ENCODE peak calls at places on chromosomes 11 and 22, in nine cellular contexts. One of them, this sample, is unnamed.
A peak's percentile ranks its signal among the peaks of the same experiment; 100 is the strongest.

GRCh38 chr11:61111786-61112517 is 9.7 kb downstream of the CD5 start:
- DNase-seq in uterus: no peak
- DNase-seq in GM12865: peak; percentile 58
- DNase-seq in fibroblast of the aortic adventitia: no peak
- DNase-seq in prostate gland: no peak
- DNase-seq in RWPE2: no peak
- DNase-seq in adrenal gland: no peak
- DNase-seq in cardiac muscle cell: no peak
- DNase-seq in dorsolateral prefrontal cortex: no peak
- DNase-seq in this sample: no peak

GRCh38 chr11:115385211-115385610 is 119.0 kb downstream of the CADM1 start:
- DNase-seq in fibroblast of the aortic adventitia: no peak
- DNase-seq in GM12865: no peak
- DNase-seq in cardiac muscle cell: no peak
- DNase-seq in RWPE2: no peak
- DNase-seq in dorsolateral prefrontal cortex: no peak
- DNase-seq in adrenal gland: no peak
- DNase-seq in uterus: no peak
- DNase-seq in prostate gland: no peak
- DNase-seq in this sample: no peak

GRCh38 chr22:23251445-23252093 is 71.3 kb downstream of the BCR start:
- DNase-seq in cardiac muscle cell: no peak
- DNase-seq in uterus: no peak
- DNase-seq in GM12865: peak; percentile 19
- DNase-seq in prostate gland: no peak
- DNase-seq in RWPE2: no peak
- DNase-seq in adrenal gland: peak; percentile 63
- DNase-seq in fibroblast of the aortic adventitia: peak; percentile 41
- DNase-seq in dorsolateral prefrontal cortex: no peak
- DNase-seq in this sample: no peak

GRCh38 chr11:12179521-12179920 is 69.1 kb downstream of the MICAL2 start:
- DNase-seq in prostate gland: no peak
- DNase-seq in GM12865: no peak
- DNase-seq in uterus: no peak
- DNase-seq in adrenal gland: no peak
- DNase-seq in fibroblast of the aortic adventitia: no peak
- DNase-seq in RWPE2: no peak
- DNase-seq in cardiac muscle cell: no peak
- DNase-seq in dorsolateral prefrontal cortex: no peak
- DNase-seq in this sample: no peak

GRCh38 chr11:11574373-11574772 is 47.4 kb downstream of the GALNT18 start:
- DNase-seq in RWPE2: no peak
- DNase-seq in GM12865: no peak
- DNase-seq in uterus: no peak
- DNase-seq in fibroblast of the aortic adventitia: no peak
- DNase-seq in prostate gland: no peak
- DNase-seq in dorsolateral prefrontal cortex: no peak
- DNase-seq in adrenal gland: peak; percentile 50
- DNase-seq in cardiac muscle cell: no peak
- DNase-seq in this sample: no peak

GRCh38 chr11:17572791-17573460 is 25.9 kb downstream of the OTOG start:
- DNase-seq in uterus: no peak
- DNase-seq in GM12865: no peak
- DNase-seq in adrenal gland: no peak
- DNase-seq in fibroblast of the aortic adventitia: no peak
- DNase-seq in cardiac muscle cell: no peak
- DNase-seq in prostate gland: no peak
- DNase-seq in dorsolateral prefrontal cortex: no peak
- DNase-seq in RWPE2: no peak
- DNase-seq in this sample: no peak

GRCh38 chr11:44931466-44931865 is 19.2 kb downstream of the TP53I11 start:
- DNase-seq in adrenal gland: no peak
- DNase-seq in RWPE2: no peak
- DNase-seq in dorsolateral prefrontal cortex: no peak
- DNase-seq in GM12865: no peak
- DNase-seq in prostate gland: no peak
- DNase-seq in uterus: no peak
- DNase-seq in cardiac muscle cell: no peak
- DNase-seq in fibroblast of the aortic adventitia: no peak
- DNase-seq in this sample: no peak

GRCh38 chr11:58192229-58192628 is 3.4 kb downstream of the OR9Q2 start:
- DNase-seq in adrenal gland: no peak
- DNase-seq in RWPE2: no peak
- DNase-seq in uterus: no peak
- DNase-seq in cardiac muscle cell: no peak
- DNase-seq in prostate gland: no peak
- DNase-seq in GM12865: no peak
- DNase-seq in dorsolateral prefrontal cortex: no peak
- DNase-seq in fibroblast of the aortic adventitia: no peak
- DNase-seq in this sample: no peak

GRCh38 chr11:130315354-130315970 is 745 bp upstream of the ZBTB44 start:
- DNase-seq in GM12865: peak; percentile 58
- DNase-seq in cardiac muscle cell: peak; percentile 10
- DNase-seq in adrenal gland: peak; percentile 54
- DNase-seq in fibroblast of the aortic adventitia: no peak
- DNase-seq in RWPE2: no peak
- DNase-seq in prostate gland: peak; percentile 14
- DNase-seq in dorsolateral prefrontal cortex: no peak
- DNase-seq in uterus: peak; percentile 28
- DNase-seq in this sample: no peak

GRCh38 chr11:80587906-80588305 is 1147.1 kb upstream of the TENM4 start:
- DNase-seq in GM12865: no peak
- DNase-seq in uterus: no peak
- DNase-seq in RWPE2: no peak
- DNase-seq in dorsolateral prefrontal cortex: no peak
- DNase-seq in adrenal gland: no peak
- DNase-seq in prostate gland: peak; percentile 36
- DNase-seq in fibroblast of the aortic adventitia: no peak
- DNase-seq in cardiac muscle cell: no peak
- DNase-seq in this sample: no peak

GRCh38 chr11:97742717-97743116 is 1278.0 kb upstream of the CNTN5 start:
- DNase-seq in fibroblast of the aortic adventitia: peak; percentile 8
- DNase-seq in GM12865: no peak
- DNase-seq in prostate gland: no peak
- DNase-seq in dorsolateral prefrontal cortex: no peak
- DNase-seq in adrenal gland: no peak
- DNase-seq in cardiac muscle cell: peak; percentile 42
- DNase-seq in uterus: no peak
- DNase-seq in RWPE2: no peak
- DNase-seq in this sample: no peak

GRCh38 chr11:82902086-82902485 is 550 bp downstream of the DDIAS start:
- DNase-seq in GM12865: no peak
- DNase-seq in cardiac muscle cell: no peak
- DNase-seq in RWPE2: no peak
- DNase-seq in uterus: no peak
- DNase-seq in adrenal gland: no peak
- DNase-seq in prostate gland: no peak
- DNase-seq in dorsolateral prefrontal cortex: no peak
- DNase-seq in fibroblast of the aortic adventitia: no peak
- DNase-seq in this sample: no peak

GRCh38 chr11:77501748-77502147 is 27.9 kb upstream of the PAK1 start:
- DNase-seq in dorsolateral prefrontal cortex: no peak
- DNase-seq in cardiac muscle cell: no peak
- DNase-seq in fibroblast of the aortic adventitia: no peak
- DNase-seq in prostate gland: no peak
- DNase-seq in uterus: no peak
- DNase-seq in adrenal gland: no peak
- DNase-seq in RWPE2: no peak
- DNase-seq in GM12865: no peak
- DNase-seq in this sample: no peak

GRCh38 chr22:41401781-41402648 is 20.3 kb downstream of the TEF start:
- DNase-seq in dorsolateral prefrontal cortex: peak; percentile 88
- DNase-seq in adrenal gland: peak; percentile 95
- DNase-seq in fibroblast of the aortic adventitia: peak; percentile 81
- DNase-seq in RWPE2: no peak
- DNase-seq in GM12865: no peak
- DNase-seq in prostate gland: peak; percentile 69
- DNase-seq in cardiac muscle cell: peak; percentile 77
- DNase-seq in uterus: peak; percentile 60
- DNase-seq in this sample: no peak

GRCh38 chr11:107482234-107482633 is 24.6 kb upstream of the CWF19L2 start:
- DNase-seq in GM12865: peak; percentile 41
- DNase-seq in cardiac muscle cell: no peak
- DNase-seq in RWPE2: no peak
- DNase-seq in prostate gland: no peak
- DNase-seq in adrenal gland: no peak
- DNase-seq in uterus: no peak
- DNase-seq in dorsolateral prefrontal cortex: no peak
- DNase-seq in fibroblast of the aortic adventitia: no peak
- DNase-seq in this sample: no peak

GRCh38 chr11:75558939-75559843 is 2.9 kb upstream of the SERPINH1 start:
- DNase-seq in prostate gland: no peak
- DNase-seq in adrenal gland: peak; percentile 81
- DNase-seq in fibroblast of the aortic adventitia: peak; percentile 93
- DNase-seq in cardiac muscle cell: peak; percentile 97
- DNase-seq in dorsolateral prefrontal cortex: no peak
- DNase-seq in RWPE2: no peak
- DNase-seq in uterus: peak; percentile 80
- DNase-seq in GM12865: no peak
- DNase-seq in this sample: peak; percentile 31

GRCh38 chr11:72202571-72202970 is 10.6 kb downstream of the FOLR1 start:
- DNase-seq in cardiac muscle cell: no peak
- DNase-seq in uterus: no peak
- DNase-seq in adrenal gland: no peak
- DNase-seq in prostate gland: no peak
- DNase-seq in dorsolateral prefrontal cortex: no peak
- DNase-seq in RWPE2: no peak
- DNase-seq in GM12865: no peak
- DNase-seq in fibroblast of the aortic adventitia: no peak
- DNase-seq in this sample: no peak

GRCh38 chr22:33180371-33180770 is 122.2 kb upstream of the SYN3 start:
- DNase-seq in adrenal gland: no peak
- DNase-seq in prostate gland: no peak
- DNase-seq in RWPE2: no peak
- DNase-seq in dorsolateral prefrontal cortex: no peak
- DNase-seq in fibroblast of the aortic adventitia: no peak
- DNase-seq in cardiac muscle cell: no peak
- DNase-seq in uterus: no peak
- DNase-seq in GM12865: no peak
- DNase-seq in this sample: no peak

GRCh38 chr11:41222236-41222635 is 237.2 kb downstream of the LRRC4C start:
- DNase-seq in prostate gland: no peak
- DNase-seq in GM12865: no peak
- DNase-seq in fibroblast of the aortic adventitia: no peak
- DNase-seq in uterus: no peak
- DNase-seq in cardiac muscle cell: no peak
- DNase-seq in RWPE2: no peak
- DNase-seq in dorsolateral prefrontal cortex: no peak
- DNase-seq in adrenal gland: no peak
- DNase-seq in this sample: no peak

GRCh38 chr11:47672283-47672730 is 29.9 kb upstream of the MTCH2 start:
- DNase-seq in prostate gland: no peak
- DNase-seq in adrenal gland: no peak
- DNase-seq in RWPE2: no peak
- DNase-seq in GM12865: no peak
- DNase-seq in fibroblast of the aortic adventitia: peak; percentile 7
- DNase-seq in cardiac muscle cell: no peak
- DNase-seq in dorsolateral prefrontal cortex: no peak
- DNase-seq in uterus: no peak
- DNase-seq in this sample: no peak

GRCh38 chr11:707817-708420 is 1.9 kb downstream of the EPS8L2 start:
- DNase-seq in fibroblast of the aortic adventitia: no peak
- DNase-seq in dorsolateral prefrontal cortex: no peak
- DNase-seq in GM12865: no peak
- DNase-seq in RWPE2: peak; percentile 69
- DNase-seq in adrenal gland: no peak
- DNase-seq in cardiac muscle cell: no peak
- DNase-seq in uterus: no peak
- DNase-seq in prostate gland: no peak
- DNase-seq in this sample: no peak
- H3K4me3 ChIP-seq in fibroblast of the aortic adventitia: no peak overlapping the region
- H3K4me3 ChIP-seq in dorsolateral prefrontal cortex: no peak overlapping the region
- H3K4me3 ChIP-seq in GM12865: no peak overlapping the region
- H3K4me3 ChIP-seq in RWPE2: peak overlapping the region; percentile 88
- H3K4me3 ChIP-seq in adrenal gland: no peak overlapping the region
- H3K4me3 ChIP-seq in cardiac muscle cell: no peak overlapping the region
- H3K4me3 ChIP-seq in uterus: no peak overlapping the region
- H3K4me3 ChIP-seq in prostate gland: peak overlapping the region; percentile 75
- H3K4me3 ChIP-seq in this sample: no peak overlapping the region

DNA sequence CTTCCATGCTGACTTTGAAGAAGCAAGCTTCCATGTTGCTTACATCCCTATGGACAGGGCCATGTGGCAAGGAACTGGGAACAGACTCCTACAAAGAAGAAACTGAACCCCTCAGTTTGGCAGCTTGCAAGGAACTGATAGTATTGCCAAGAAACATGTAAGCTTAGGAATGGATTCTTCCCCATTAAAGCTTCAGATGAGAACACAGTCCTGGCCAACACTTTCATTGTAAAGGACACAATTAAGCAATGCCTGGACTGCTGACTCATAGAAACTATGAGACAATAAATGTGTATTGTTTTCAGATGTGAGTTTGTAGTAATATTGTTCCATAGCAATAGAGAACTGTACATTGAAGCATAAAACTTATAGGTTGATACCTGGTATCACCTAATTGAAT is 82.4 kb downstream of the AASDHPPT start:
- DNase-seq in uterus: no peak
- DNase-seq in dorsolateral prefrontal cortex: no peak
- DNase-seq in prostate gland: no peak
- DNase-seq in cardiac muscle cell: peak; percentile 75
- DNase-seq in fibroblast of the aortic adventitia: peak; percentile 69
- DNase-seq in GM12865: no peak
- DNase-seq in RWPE2: no peak
- DNase-seq in adrenal gland: no peak
- DNase-seq in this sample: no peak
- TF ChIP-seq CTCF in uterus: no peak
- TF ChIP-seq CTCF in dorsolateral prefrontal cortex: no peak
- TF ChIP-seq CTCF in prostate gland: no peak
- TF ChIP-seq CTCF in cardiac muscle cell: no peak
- TF ChIP-seq CTCF in fibroblast of the aortic adventitia: no peak
- TF ChIP-seq CTCF in GM12865: no peak
- TF ChIP-seq CTCF in RWPE2: no peak
- TF ChIP-seq CTCF in adrenal gland: no peak
- TF ChIP-seq CTCF in this sample: no peak

DNA sequence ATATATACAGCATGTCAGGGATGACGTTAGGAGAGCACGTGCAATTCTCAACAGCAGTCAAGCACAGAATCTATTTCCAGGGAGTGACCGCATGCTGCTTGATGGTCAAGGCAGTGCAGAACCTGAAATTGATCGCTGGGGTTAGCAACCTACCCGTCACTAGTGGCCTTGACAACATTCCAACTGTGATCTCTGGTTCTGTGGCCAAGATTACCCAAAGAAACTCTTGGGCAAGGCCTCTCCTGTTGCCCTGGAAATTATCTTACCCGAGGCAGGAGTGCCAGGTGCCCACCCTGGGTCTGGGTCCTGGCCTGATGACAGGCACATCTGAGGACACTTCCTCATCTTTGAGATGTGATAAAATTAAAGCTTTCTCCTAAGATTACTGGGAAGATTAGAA is 2.2 kb downstream of the TM7SF2 start:
- DNase-seq in adrenal gland: peak; percentile 92
- DNase-seq in uterus: no peak
- DNase-seq in fibroblast of the aortic adventitia: no peak
- DNase-seq in cardiac muscle cell: no peak
- DNase-seq in GM12865: no peak
- DNase-seq in RWPE2: no peak
- DNase-seq in prostate gland: no peak
- DNase-seq in dorsolateral prefrontal cortex: no peak
- DNase-seq in this sample: no peak
- H3K4me3 ChIP-seq in adrenal gland: no peak overlapping the region
- H3K4me3 ChIP-seq in uterus: no peak overlapping the region
- H3K4me3 ChIP-seq in fibroblast of the aortic adventitia: no peak overlapping the region
- H3K4me3 ChIP-seq in cardiac muscle cell: no peak overlapping the region
- H3K4me3 ChIP-seq in GM12865: no peak overlapping the region
- H3K4me3 ChIP-seq in RWPE2: no peak overlapping the region
- H3K4me3 ChIP-seq in prostate gland: no peak overlapping the region
- H3K4me3 ChIP-seq in dorsolateral prefrontal cortex: no peak overlapping the region
- H3K4me3 ChIP-seq in this sample: no peak overlapping the region

GRCh38 chr11:132099692-132100091 is 729.3 kb downstream of the NTM start:
- DNase-seq in adrenal gland: no peak
- DNase-seq in dorsolateral prefrontal cortex: no peak
- DNase-seq in GM12865: peak; percentile 38
- DNase-seq in uterus: no peak
- DNase-seq in cardiac muscle cell: peak; percentile 4
- DNase-seq in prostate gland: no peak
- DNase-seq in fibroblast of the aortic adventitia: no peak
- DNase-seq in RWPE2: no peak
- DNase-seq in this sample: no peak
- TF ChIP-seq CTCF in adrenal gland: peak; percentile 31
- TF ChIP-seq CTCF in dorsolateral prefrontal cortex: peak; percentile 36
- TF ChIP-seq CTCF in GM12865: peak; percentile 72
- TF ChIP-seq CTCF in uterus: no peak
- TF ChIP-seq CTCF in cardiac muscle cell: peak; percentile 45
- TF ChIP-seq CTCF in prostate gland: no peak
- TF ChIP-seq CTCF in fibroblast of the aortic adventitia: peak; percentile 35
- TF ChIP-seq CTCF in RWPE2: peak; percentile 38
- TF ChIP-seq CTCF in this sample: peak; percentile 50